ENCODE peak calls at places on chromosomes 11 and 22, in six cellular contexts. A is GM12878, L is H1, F is HepG2, E is K562, U is GM12892. D is an unnamed sample.

GRCh38 chr11:41301023-41301422 is 158.4 kb downstream of the LRRC4C start:
- DNase-seq in A (no peak), E (no peak), F (no peak), U (no peak), L (no peak), D (no peak)

GRCh38 chr11:82680252-82680651 is 53.4 kb downstream of the FAM181B start:
- DNase-seq in E (no peak), A (no peak), L (no peak), U (no peak), F (no peak), D (no peak)

GRCh38 chr11:124938970-124939369 is 3.1 kb upstream of the HEPACAM start:
- DNase-seq in E (no peak), U (no peak), A (no peak), L (no peak), F (no peak), D (no peak)

GRCh38 chr22:27796829-27797792 is 4.4 kb downstream of the MN1 start:
- DNase-seq in A (no peak), F (no peak), E (no peak), L (no peak), U (no peak), D (no peak)

GRCh38 chr11:112785104-112785503 is 176.1 kb upstream of the NCAM1 start:
- DNase-seq in E (no peak), A (no peak), U (no peak), L (no peak), F (no peak), D (no peak)

GRCh38 chr22:48829908-48830307 is 997.8 kb downstream of the BRD1 start:
- DNase-seq in F (no peak), U (no peak), L (no peak), A (no peak), E (no peak), D (no peak)

GRCh38 chr22:44292007-44292370 is 20.8 kb downstream of the SHISAL1 start:
- DNase-seq in U (no peak), E (no peak), A (no peak), L (no peak), F (no peak), D (no peak)

GRCh38 chr11:65041206-65042035 is at the start of gene SAC3D1:
- DNase-seq in F (no peak), E (peak; percentile 81), L (no peak), A (no peak), U (peak; percentile 73), D (peak; percentile 72)

GRCh38 chr22:34129691-34130486 is 209.6 kb upstream of the LARGE1 start:
- DNase-seq in U (no peak), F (no peak), A (no peak), L (no peak), E (no peak), D (no peak)

GRCh38 chr11:96949464-96949863 is 559.7 kb downstream of the JRKL start:
- DNase-seq in E (no peak), A (no peak), U (no peak), F (no peak), L (no peak), D (no peak)

GRCh38 chr11:46917109-46918086 is 952 bp downstream of the LRP4 start:
- DNase-seq in U (no peak), A (no peak), L (no peak), F (peak; percentile 54), E (no peak), D (no peak)

GRCh38 chr11:75800728-75801361 is 14.2 kb upstream of the UVRAG start:
- DNase-seq in F (no peak), E (no peak), L (no peak), A (no peak), U (no peak), D (no peak)

GRCh38 chr11:3738241-3738640 is 59.1 kb downstream of the NUP98 start:
- DNase-seq in A (no peak), L (no peak), U (no peak), F (no peak), E (no peak), D (no peak)

GRCh38 chr22:35629406-35630234 is 12.5 kb upstream of the MB start:
- DNase-seq in F (no peak), U (no peak), E (peak; percentile 31), A (peak; percentile 61), L (peak; percentile 60), D (peak; percentile 31)

GRCh38 chr11:64759722-64760719 is at the start of gene PYGM:
- DNase-seq in E (peak; percentile 36), A (no peak), F (no peak), U (no peak), L (peak; percentile 77), D (no peak)

GRCh38 chr11:65429069-65429681 is 6.6 kb downstream of the NEAT1 start:
- DNase-seq in L (no peak), A (no peak), E (no peak), F (no peak), U (no peak), D (no peak)

GRCh38 chr11:94788396-94788795 is 20.2 kb downstream of the AMOTL1 start:
- DNase-seq in U (no peak), A (no peak), F (no peak), L (no peak), E (no peak), D (no peak)

GRCh38 chr11:123054301-123055065 is 7.5 kb downstream of the HSPA8 start:
- DNase-seq in U (no peak), A (no peak), E (peak; percentile 53), F (peak; percentile 70), L (no peak), D (peak; percentile 33)

GRCh38 chr11:122494171-122494570 is 161.4 kb upstream of the UBASH3B start:
- DNase-seq in U (no peak), E (no peak), L (no peak), F (no peak), A (no peak), D (no peak)

GRCh38 chr22:47276219-47276843 is 513.9 kb downstream of the TBC1D22A start:
- DNase-seq in A (no peak), U (no peak), F (no peak), E (no peak), L (no peak), D (no peak)

GRCh38 chr22:32018056-32018455 is 25.0 kb upstream of the SLC5A1 start:
- DNase-seq in F (no peak), A (no peak), L (no peak), U (no peak), E (no peak), D (no peak)

GRCh38 chr11:30429550-30429949 is 106.6 kb downstream of the ARL14EP start:
- DNase-seq in L (no peak), F (no peak), A (no peak), U (no peak), E (no peak), D (no peak)
- TF ChIP-seq POLR2AphosphoS5 in L (no peak), F (no peak), A (no peak), U (no peak), E (no peak), D (no peak)

GRCh38 chr22:42347281-42347824 is 76.9 kb upstream of the TCF20 start:
- DNase-seq in A (no peak), F (no peak), E (no peak), L (no peak), U (no peak), D (no peak)
- TF ChIP-seq TAF1 in A (no peak), F (no peak), E (no peak), L (no peak), U (no peak), D (no peak)

GRCh38 chr11:45133871-45134270 is 12.6 kb upstream of the PRDM11 start:
- DNase-seq in L (no peak), E (no peak), A (no peak), F (no peak), U (no peak), D (no peak)
- TF ChIP-seq POLR2A in L (no peak), E (no peak), A (no peak), F (no peak), U (no peak), D (no peak)

GRCh38 chr11:78350101-78350645 is 67.4 kb downstream of the GAB2 start:
- DNase-seq in A (peak; percentile 25), L (no peak), E (no peak), U (no peak), F (no peak), D (no peak)

GRCh38 chr11:78349614-78350013 is 68.0 kb downstream of the GAB2 start:
- DNase-seq in F (no peak), L (no peak), U (no peak), E (no peak), A (no peak), D (no peak)

GRCh38 chr11:78347956-78348355 is 69.7 kb downstream of the GAB2 start:
- DNase-seq in A (no peak), U (no peak), F (no peak), L (no peak), E (no peak), D (no peak)

GRCh38 chr11:78350646-78351165 is 66.9 kb downstream of the GAB2 start:
- DNase-seq in E (no peak), F (no peak), A (peak; percentile 26), U (no peak), L (no peak), D (no peak)

GRCh38 chr11:78349114-78349513 is 68.5 kb downstream of the GAB2 start:
- DNase-seq in U (no peak), L (no peak), F (no peak), E (no peak), A (no peak), D (no peak)
- TF ChIP-seq POLR2AphosphoS5 in U (no peak), L (no peak), F (no peak), E (no peak), A (no peak), D (no peak)

GRCh38 chr22:20750461-20751184 is 23.3 kb upstream of the SERPIND1 start:
- DNase-seq in E (no peak), A (peak; percentile 59), F (no peak), U (peak; percentile 55), L (no peak), D (peak; percentile 47)
- TF ChIP-seq TAF1 in E (no peak), A (no peak), F (no peak), U (no peak), L (no peak), D (no peak)